ENCODE peak calls at places on chromosomes 6 and 20, in nine cellular contexts. One of them, this sample, is unnamed.

GRCh38 chr6:152630832-152631231 is 6.3 kb downstream of the SYNE1 start:
- DNase-seq in MM.1S: no peak
- DNase-seq in CD8-positive, alpha-beta T cell: no peak
- DNase-seq in epithelial cell of prostate: no peak
- DNase-seq in adrenal gland: no peak
- DNase-seq in uterus: no peak
- DNase-seq in lower lobe of right lung: no peak
- DNase-seq in IMR-90: no peak
- DNase-seq in pancreas: no peak
- DNase-seq in this sample: no peak

GRCh38 chr20:14219801-14220461 is 117.5 kb downstream of the FLRT3 start:
- DNase-seq in MM.1S: peak; percentile 24
- DNase-seq in CD8-positive, alpha-beta T cell: no peak
- DNase-seq in epithelial cell of prostate: no peak
- DNase-seq in adrenal gland: no peak
- DNase-seq in uterus: no peak
- DNase-seq in lower lobe of right lung: no peak
- DNase-seq in IMR-90: no peak
- DNase-seq in pancreas: no peak
- DNase-seq in this sample: no peak

GRCh38 chr20:40333591-40333990 is 355.4 kb downstream of the MAFB start:
- DNase-seq in MM.1S: no peak
- DNase-seq in CD8-positive, alpha-beta T cell: no peak
- DNase-seq in epithelial cell of prostate: no peak
- DNase-seq in adrenal gland: no peak
- DNase-seq in uterus: no peak
- DNase-seq in lower lobe of right lung: no peak
- DNase-seq in IMR-90: no peak
- DNase-seq in pancreas: no peak
- DNase-seq in this sample: no peak

GRCh38 chr6:39137235-39137634 is 22.2 kb upstream of the SAYSD1 start:
- DNase-seq in MM.1S: peak; percentile 60
- DNase-seq in CD8-positive, alpha-beta T cell: peak; percentile 35
- DNase-seq in epithelial cell of prostate: no peak
- DNase-seq in adrenal gland: peak; percentile 26
- DNase-seq in uterus: no peak
- DNase-seq in lower lobe of right lung: no peak
- DNase-seq in IMR-90: peak; percentile 41
- DNase-seq in pancreas: no peak
- DNase-seq in this sample: no peak

GRCh38 chr6:37137881-37138568 is 31.9 kb upstream of the PIM1 start:
- DNase-seq in MM.1S: no peak
- DNase-seq in CD8-positive, alpha-beta T cell: no peak
- DNase-seq in epithelial cell of prostate: no peak
- DNase-seq in adrenal gland: no peak
- DNase-seq in uterus: no peak
- DNase-seq in lower lobe of right lung: no peak
- DNase-seq in IMR-90: peak; percentile 83
- DNase-seq in pancreas: no peak
- DNase-seq in this sample: no peak

GRCh38 chr6:130018830-130019795 is 732 bp downstream of the L3MBTL3 start:
- DNase-seq in MM.1S: peak; percentile 39
- DNase-seq in CD8-positive, alpha-beta T cell: peak; percentile 42
- DNase-seq in epithelial cell of prostate: no peak
- DNase-seq in adrenal gland: peak; percentile 45
- DNase-seq in uterus: peak; percentile 30
- DNase-seq in lower lobe of right lung: peak; percentile 55
- DNase-seq in IMR-90: peak; percentile 37
- DNase-seq in pancreas: peak; percentile 32
- DNase-seq in this sample: no peak

GRCh38 chr6:36957773-36958271 is 3.3 kb downstream of the PI16 start:
- DNase-seq in MM.1S: no peak
- DNase-seq in CD8-positive, alpha-beta T cell: no peak
- DNase-seq in epithelial cell of prostate: no peak
- DNase-seq in adrenal gland: peak; percentile 27
- DNase-seq in uterus: no peak
- DNase-seq in lower lobe of right lung: no peak
- DNase-seq in IMR-90: no peak
- DNase-seq in pancreas: peak; percentile 74
- DNase-seq in this sample: no peak

GRCh38 chr20:51596656-51597388 is 54.3 kb upstream of the NFATC2 start:
- DNase-seq in MM.1S: no peak
- DNase-seq in CD8-positive, alpha-beta T cell: no peak
- DNase-seq in epithelial cell of prostate: no peak
- DNase-seq in adrenal gland: no peak
- DNase-seq in uterus: no peak
- DNase-seq in lower lobe of right lung: no peak
- DNase-seq in IMR-90: no peak
- DNase-seq in pancreas: no peak
- DNase-seq in this sample: no peak

GRCh38 chr6:17741507-17741906 is 34.8 kb upstream of the NUP153 start:
- DNase-seq in MM.1S: no peak
- DNase-seq in CD8-positive, alpha-beta T cell: no peak
- DNase-seq in epithelial cell of prostate: peak; percentile 22
- DNase-seq in adrenal gland: no peak
- DNase-seq in uterus: no peak
- DNase-seq in lower lobe of right lung: no peak
- DNase-seq in IMR-90: no peak
- DNase-seq in pancreas: no peak
- DNase-seq in this sample: no peak

GRCh38 chr6:113649276-113649675 is 207.9 kb upstream of the MARCKS start:
- DNase-seq in MM.1S: no peak
- DNase-seq in CD8-positive, alpha-beta T cell: no peak
- DNase-seq in epithelial cell of prostate: no peak
- DNase-seq in adrenal gland: no peak
- DNase-seq in uterus: no peak
- DNase-seq in lower lobe of right lung: no peak
- DNase-seq in IMR-90: no peak
- DNase-seq in pancreas: peak; percentile 53
- DNase-seq in this sample: no peak

GRCh38 chr6:83126807-83127206 is 59.3 kb downstream of the DOP1A start:
- DNase-seq in MM.1S: no peak
- DNase-seq in CD8-positive, alpha-beta T cell: no peak
- DNase-seq in epithelial cell of prostate: no peak
- DNase-seq in adrenal gland: no peak
- DNase-seq in uterus: no peak
- DNase-seq in lower lobe of right lung: no peak
- DNase-seq in IMR-90: no peak
- DNase-seq in pancreas: no peak
- DNase-seq in this sample: no peak
- H3K27ac ChIP-seq in MM.1S: no peak overlapping the region
- H3K27ac ChIP-seq in CD8-positive, alpha-beta T cell: no peak overlapping the region
- H3K27ac ChIP-seq in epithelial cell of prostate: no peak overlapping the region
- H3K27ac ChIP-seq in adrenal gland: no peak overlapping the region
- H3K27ac ChIP-seq in uterus: no peak overlapping the region
- H3K27ac ChIP-seq in lower lobe of right lung: no peak overlapping the region
- H3K27ac ChIP-seq in IMR-90: peak overlapping the region; percentile 32
- H3K27ac ChIP-seq in pancreas: no peak overlapping the region
- H3K27ac ChIP-seq in this sample: no peak overlapping the region

DNA sequence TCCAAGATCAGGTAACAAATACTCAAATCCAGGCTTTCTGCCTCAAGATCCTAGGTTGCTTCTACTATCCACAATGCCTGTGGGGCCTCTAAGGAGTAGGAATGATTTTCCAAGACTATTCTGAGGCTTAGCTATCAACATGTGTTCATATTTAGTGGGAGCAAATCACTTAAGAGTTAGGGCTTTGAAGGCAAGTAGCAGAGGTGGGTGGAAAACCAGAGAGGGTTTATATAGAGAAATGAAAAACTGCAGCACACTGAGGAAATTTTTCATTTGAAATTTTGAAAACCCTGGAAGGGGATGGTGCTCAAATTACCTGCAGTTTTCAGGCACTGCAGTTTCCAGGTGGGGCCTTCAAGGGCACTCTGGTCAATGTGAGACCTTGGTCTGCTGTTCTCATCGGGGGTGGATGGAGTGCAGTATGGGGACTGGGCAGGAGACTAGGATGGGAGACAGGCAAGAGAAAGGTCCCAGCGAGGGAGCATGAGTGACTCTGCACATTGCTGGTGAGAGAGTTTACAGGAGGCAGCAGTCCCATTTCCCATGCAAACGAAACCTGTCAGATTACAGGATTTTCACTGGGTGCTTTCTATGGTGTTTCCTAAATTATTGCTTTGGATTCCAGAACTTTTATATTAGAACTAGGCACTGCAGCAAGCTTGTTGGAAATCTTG is 73.3 kb upstream of the DTNBP1 start:
- DNase-seq in MM.1S: no peak
- DNase-seq in CD8-positive, alpha-beta T cell: no peak
- DNase-seq in epithelial cell of prostate: no peak
- DNase-seq in adrenal gland: no peak
- DNase-seq in uterus: no peak
- DNase-seq in lower lobe of right lung: no peak
- DNase-seq in IMR-90: no peak
- DNase-seq in pancreas: no peak
- DNase-seq in this sample: no peak
- H3K27ac ChIP-seq in MM.1S: no peak overlapping the region
- H3K27ac ChIP-seq in CD8-positive, alpha-beta T cell: no peak overlapping the region
- H3K27ac ChIP-seq in epithelial cell of prostate: peak overlapping the region; percentile 5
- H3K27ac ChIP-seq in adrenal gland: no peak overlapping the region
- H3K27ac ChIP-seq in uterus: no peak overlapping the region
- H3K27ac ChIP-seq in lower lobe of right lung: no peak overlapping the region
- H3K27ac ChIP-seq in IMR-90: no peak overlapping the region
- H3K27ac ChIP-seq in pancreas: peak overlapping the region; percentile 58
- H3K27ac ChIP-seq in this sample: no peak overlapping the region

GRCh38 chr6:6943411-6943810 is 164.3 kb upstream of the RREB1 start:
- DNase-seq in MM.1S: no peak
- DNase-seq in CD8-positive, alpha-beta T cell: no peak
- DNase-seq in epithelial cell of prostate: no peak
- DNase-seq in adrenal gland: no peak
- DNase-seq in uterus: no peak
- DNase-seq in lower lobe of right lung: no peak
- DNase-seq in IMR-90: no peak
- DNase-seq in pancreas: no peak
- DNase-seq in this sample: no peak

GRCh38 chr6:6941201-6941600 is 166.6 kb upstream of the RREB1 start:
- DNase-seq in MM.1S: no peak
- DNase-seq in CD8-positive, alpha-beta T cell: no peak
- DNase-seq in epithelial cell of prostate: no peak
- DNase-seq in adrenal gland: no peak
- DNase-seq in uterus: no peak
- DNase-seq in lower lobe of right lung: no peak
- DNase-seq in IMR-90: no peak
- DNase-seq in pancreas: no peak
- DNase-seq in this sample: no peak

GRCh38 chr6:6940031-6940664 is 167.6 kb upstream of the RREB1 start:
- DNase-seq in MM.1S: no peak
- DNase-seq in CD8-positive, alpha-beta T cell: no peak
- DNase-seq in epithelial cell of prostate: no peak
- DNase-seq in adrenal gland: no peak
- DNase-seq in uterus: no peak
- DNase-seq in lower lobe of right lung: no peak
- DNase-seq in IMR-90: no peak
- DNase-seq in pancreas: no peak
- DNase-seq in this sample: no peak

GRCh38 chr6:6946477-6947145 is 161.2 kb upstream of the RREB1 start:
- DNase-seq in MM.1S: no peak
- DNase-seq in CD8-positive, alpha-beta T cell: no peak
- DNase-seq in epithelial cell of prostate: no peak
- DNase-seq in adrenal gland: no peak
- DNase-seq in uterus: no peak
- DNase-seq in lower lobe of right lung: no peak
- DNase-seq in IMR-90: no peak
- DNase-seq in pancreas: no peak
- DNase-seq in this sample: no peak

GRCh38 chr6:6942826-6943225 is 164.9 kb upstream of the RREB1 start:
- DNase-seq in MM.1S: no peak
- DNase-seq in CD8-positive, alpha-beta T cell: no peak
- DNase-seq in epithelial cell of prostate: no peak
- DNase-seq in adrenal gland: no peak
- DNase-seq in uterus: no peak
- DNase-seq in lower lobe of right lung: peak; percentile 78
- DNase-seq in IMR-90: peak; percentile 8
- DNase-seq in pancreas: no peak
- DNase-seq in this sample: no peak
- H3K27ac ChIP-seq in MM.1S: no peak overlapping the region
- H3K27ac ChIP-seq in CD8-positive, alpha-beta T cell: no peak overlapping the region
- H3K27ac ChIP-seq in epithelial cell of prostate: no peak overlapping the region
- H3K27ac ChIP-seq in adrenal gland: no peak overlapping the region
- H3K27ac ChIP-seq in uterus: no peak overlapping the region
- H3K27ac ChIP-seq in lower lobe of right lung: no peak overlapping the region
- H3K27ac ChIP-seq in IMR-90: no peak overlapping the region
- H3K27ac ChIP-seq in pancreas: no peak overlapping the region
- H3K27ac ChIP-seq in this sample: no peak overlapping the region

GRCh38 chr20:43958626-43959025 is 44.0 kb downstream of the TOX2 start:
- DNase-seq in MM.1S: no peak
- DNase-seq in CD8-positive, alpha-beta T cell: no peak
- DNase-seq in epithelial cell of prostate: no peak
- DNase-seq in adrenal gland: no peak
- DNase-seq in uterus: no peak
- DNase-seq in lower lobe of right lung: no peak
- DNase-seq in IMR-90: no peak
- DNase-seq in pancreas: no peak
- DNase-seq in this sample: no peak

GRCh38 chr20:43960231-43960630 is 45.6 kb downstream of the TOX2 start:
- DNase-seq in MM.1S: no peak
- DNase-seq in CD8-positive, alpha-beta T cell: no peak
- DNase-seq in epithelial cell of prostate: no peak
- DNase-seq in adrenal gland: no peak
- DNase-seq in uterus: no peak
- DNase-seq in lower lobe of right lung: no peak
- DNase-seq in IMR-90: no peak
- DNase-seq in pancreas: no peak
- DNase-seq in this sample: no peak

GRCh38 chr20:43959920-43960227 is 45.2 kb downstream of the TOX2 start:
- DNase-seq in MM.1S: no peak
- DNase-seq in CD8-positive, alpha-beta T cell: no peak
- DNase-seq in epithelial cell of prostate: no peak
- DNase-seq in adrenal gland: no peak
- DNase-seq in uterus: no peak
- DNase-seq in lower lobe of right lung: no peak
- DNase-seq in IMR-90: no peak
- DNase-seq in pancreas: no peak
- DNase-seq in this sample: no peak

GRCh38 chr20:43961116-43961515 is 46.5 kb downstream of the TOX2 start:
- DNase-seq in MM.1S: no peak
- DNase-seq in CD8-positive, alpha-beta T cell: no peak
- DNase-seq in epithelial cell of prostate: no peak
- DNase-seq in adrenal gland: no peak
- DNase-seq in uterus: no peak
- DNase-seq in lower lobe of right lung: no peak
- DNase-seq in IMR-90: no peak
- DNase-seq in pancreas: no peak
- DNase-seq in this sample: no peak

GRCh38 chr20:43959079-43959919 is 44.6 kb downstream of the TOX2 start:
- DNase-seq in MM.1S: no peak
- DNase-seq in CD8-positive, alpha-beta T cell: peak; percentile 40
- DNase-seq in epithelial cell of prostate: no peak
- DNase-seq in adrenal gland: peak; percentile 28
- DNase-seq in uterus: no peak
- DNase-seq in lower lobe of right lung: no peak
- DNase-seq in IMR-90: no peak
- DNase-seq in pancreas: peak; percentile 46
- DNase-seq in this sample: no peak
- H3K27ac ChIP-seq in MM.1S: no peak overlapping the region
- H3K27ac ChIP-seq in CD8-positive, alpha-beta T cell: no peak overlapping the region
- H3K27ac ChIP-seq in epithelial cell of prostate: no peak overlapping the region
- H3K27ac ChIP-seq in adrenal gland: no peak overlapping the region
- H3K27ac ChIP-seq in uterus: no peak overlapping the region
- H3K27ac ChIP-seq in lower lobe of right lung: no peak overlapping the region
- H3K27ac ChIP-seq in IMR-90: no peak overlapping the region
- H3K27ac ChIP-seq in pancreas: no peak overlapping the region
- H3K27ac ChIP-seq in this sample: no peak overlapping the region